ENCODE peak calls at places on chromosomes 11 and 22, in six cellular contexts. G is K562, D is HCT116, K is H1, O is GM12878, B is HepG2. I is an unnamed sample.

GRCh38 chr11:12864316-12865156 is 144.6 kb upstream of the RASSF10 start:
- DNase-seq in O (no peak), D (no peak), B (no peak), G (peak), K (peak), I (peak)

GRCh38 chr22:37493979-37494378 is 7.8 kb upstream of the MFNG start:
- DNase-seq in D (no peak), G (no peak), O (no peak), B (no peak), K (no peak), I (no peak)

GRCh38 chr11:124483422-124483821 is 37.9 kb upstream of the OR8B8 start:
- DNase-seq in G (no peak), B (no peak), K (no peak), D (no peak), O (no peak), I (no peak)

GRCh38 chr11:47998733-47999359 is 18.5 kb downstream of the PTPRJ start:
- DNase-seq in B (peak), O (no peak), G (no peak), K (no peak), D (no peak), I (no peak)

GRCh38 chr11:111719379-111719778 is 46.8 kb downstream of the PPP2R1B start:
- DNase-seq in G (no peak), B (no peak), K (no peak), D (no peak), O (no peak), I (no peak)

GRCh38 chr11:120413480-120413879 is 77.3 kb downstream of the ARHGEF12 start:
- DNase-seq in G (no peak), K (no peak), D (no peak), B (no peak), O (no peak), I (no peak)

GRCh38 chr11:31871310-31872073 is 60.4 kb upstream of the PAX6 start:
- DNase-seq in D (no peak), B (no peak), K (no peak), G (no peak), O (no peak), I (no peak)

GRCh38 chr11:47524200-47524874 is 28.6 kb downstream of the CELF1 start:
- DNase-seq in G (no peak), D (no peak), K (no peak), B (no peak), O (no peak), I (no peak)

GRCh38 chr22:50032941-50033601 is 20.5 kb upstream of the IL17REL start:
- DNase-seq in K (no peak), G (no peak), B (no peak), D (no peak), O (no peak), I (no peak)

GRCh38 chr11:101915811-101916291 is 471 bp downstream of the ANGPTL5 start:
- DNase-seq in G (no peak), D (no peak), K (no peak), B (no peak), O (no peak), I (no peak)

GRCh38 chr11:119156496-119156895 is 7.6 kb downstream of the ABCG4 start:
- DNase-seq in G (no peak), B (no peak), K (no peak), O (no peak), D (no peak), I (no peak)

GRCh38 chr11:119158467-119158866 is 9.6 kb downstream of the ABCG4 start:
- DNase-seq in K (no peak), G (no peak), O (no peak), B (no peak), D (no peak), I (no peak)

GRCh38 chr11:119157088-119157487 is 8.2 kb downstream of the ABCG4 start:
- DNase-seq in G (no peak), B (peak), O (no peak), D (no peak), K (no peak), I (no peak)

GRCh38 chr11:119154178-119154577 is 5.3 kb downstream of the ABCG4 start:
- DNase-seq in O (no peak), B (no peak), G (no peak), D (no peak), K (no peak), I (no peak)

GRCh38 chr11:119155733-119156492 is 7.1 kb downstream of the ABCG4 start:
- DNase-seq in D (peak), G (peak), O (no peak), K (no peak), B (peak), I (peak)
- TF ChIP-seq ATF3 in D (no peak), G (no peak), O (no peak), K (no peak), B (no peak), I (no peak)

GRCh38 chr22:41928416-41929157 is 2.0 kb upstream of the TNFRSF13C start:
- DNase-seq in D (no peak), G (no peak), B (no peak), K (no peak), O (no peak), I (no peak)

GRCh38 chr22:41931701-41932269 is 5.2 kb upstream of the TNFRSF13C start:
- DNase-seq in B (no peak), G (no peak), D (no peak), O (peak), K (no peak), I (no peak)

GRCh38 chr22:41932353-41932752 is 5.7 kb upstream of the TNFRSF13C start:
- DNase-seq in O (no peak), B (no peak), D (no peak), K (no peak), G (no peak), I (no peak)

GRCh38 chr22:41927813-41928212 is 1.2 kb upstream of the TNFRSF13C start:
- DNase-seq in D (no peak), K (no peak), G (no peak), O (no peak), B (no peak), I (no peak)

GRCh38 chr22:41929158-41929896 is 2.7 kb upstream of the TNFRSF13C start:
- DNase-seq in K (no peak), G (no peak), O (no peak), D (no peak), B (no peak), I (no peak)
- TF ChIP-seq ATF3 in K (no peak), G (no peak), O (no peak), D (no peak), B (no peak), I (no peak)

GRCh38 chr11:15309296-15309695 is 194.6 kb downstream of the INSC start:
- DNase-seq in O (no peak), K (no peak), G (no peak), B (no peak), D (no peak), I (no peak)

GRCh38 chr11:15308840-15309239 is 194.1 kb downstream of the INSC start:
- DNase-seq in G (no peak), K (no peak), B (no peak), D (no peak), O (no peak), I (no peak)

DNA sequence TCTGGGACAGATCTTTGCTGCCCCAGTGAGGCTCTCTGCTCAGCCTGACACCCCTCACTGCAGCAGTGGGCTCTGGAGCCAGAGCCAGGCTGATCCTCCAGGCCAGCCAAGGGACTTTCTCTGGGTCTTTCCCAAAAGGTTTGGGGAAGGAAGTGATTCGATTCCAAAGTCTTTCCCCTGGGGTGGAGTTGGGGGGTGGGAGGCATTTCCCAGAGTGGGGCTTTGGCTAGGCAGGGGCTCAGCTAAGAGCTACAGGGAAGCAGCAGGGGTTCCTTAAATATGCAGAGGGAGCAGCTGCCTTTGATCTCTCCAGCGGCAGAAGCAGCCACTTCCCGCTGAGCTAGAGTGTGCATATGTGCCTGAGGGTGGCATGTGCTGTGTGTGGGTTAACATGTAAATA is 192.9 kb downstream of the INSC start:
- DNase-seq in D (no peak), B (no peak), O (no peak), K (peak), G (no peak), I (peak)
- TF ChIP-seq ATF3 in D (no peak), B (no peak), O (no peak), K (no peak), G (no peak), I (no peak)

GRCh38 chr11:66414120-66414934 is 6.5 kb upstream of the NPAS4 start:
- DNase-seq in O (no peak), G (no peak), B (no peak), D (no peak), K (peak), I (peak)
- TF ChIP-seq ATF3 in O (no peak), G (no peak), B (no peak), D (no peak), K (no peak), I (no peak)

GRCh38 chr11:73216466-73216865 is 1.6 kb upstream of the P2RY2 start:
- DNase-seq in O (no peak), B (no peak), K (no peak), D (no peak), G (no peak), I (no peak)

GRCh38 chr11:73217810-73218105 is 323 bp upstream of the P2RY2 start:
- DNase-seq in O (no peak), D (no peak), G (no peak), B (no peak), K (no peak), I (no peak)

GRCh38 chr11:73218830-73219215 is 742 bp downstream of the P2RY2 start:
- DNase-seq in G (no peak), O (no peak), D (no peak), K (no peak), B (no peak), I (no peak)

GRCh38 chr11:73218106-73218829 is at the start of gene P2RY2:
- DNase-seq in G (no peak), K (peak), O (no peak), B (peak), D (peak), I (peak)

DNA sequence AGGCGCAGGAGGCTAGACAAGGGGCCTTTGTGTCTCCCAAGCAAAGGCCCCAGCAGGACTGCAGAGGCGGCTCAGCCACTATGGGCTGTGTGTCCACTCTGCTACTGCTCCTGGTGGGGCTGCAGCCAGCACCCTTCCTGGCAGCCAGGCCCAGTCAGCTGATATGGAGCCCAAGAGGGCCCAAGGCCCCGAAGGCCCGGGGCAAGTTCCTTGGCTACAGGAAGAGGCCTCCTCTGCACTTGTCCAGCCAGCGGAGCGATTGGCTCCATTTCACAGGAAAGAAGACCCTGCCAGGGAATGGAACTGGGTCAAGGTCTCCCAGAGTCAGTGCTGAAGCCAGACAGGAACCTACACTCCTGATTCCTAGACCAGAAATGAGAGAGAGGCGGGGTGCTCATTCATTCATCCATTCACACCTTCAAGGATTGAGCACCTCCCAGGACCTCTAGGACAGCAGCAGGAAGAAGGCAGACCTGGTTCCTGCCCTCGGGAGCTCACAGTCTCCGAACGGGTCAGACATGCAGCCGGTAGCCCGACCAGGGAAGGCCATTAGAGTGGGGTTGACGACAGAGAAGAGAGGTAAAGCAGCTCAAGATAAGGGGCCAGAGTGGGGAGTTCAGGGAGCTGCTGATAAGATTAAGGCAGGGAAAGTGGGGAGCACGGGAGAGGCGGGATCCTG is 811 bp upstream of the P2RY2 start:
- DNase-seq in O (no peak), K (no peak), D (no peak), G (peak), B (no peak), I (no peak)
- TF ChIP-seq ATF3 in O (no peak), K (no peak), D (no peak), G (no peak), B (no peak), I (no peak)

GRCh38 chr11:104564921-104565580 is 333.2 kb downstream of the CASP12 start:
- DNase-seq in K (no peak), G (no peak), B (no peak), O (no peak), D (no peak), I (no peak)
- TF ChIP-seq ATF3 in K (no peak), G (no peak), B (no peak), O (no peak), D (no peak), I (no peak)

GRCh38 chr11:103907548-103908455 is 128.6 kb upstream of the DDI1 start:
- DNase-seq in G (no peak), K (no peak), D (no peak), O (no peak), B (no peak), I (no peak)
- TF ChIP-seq ATF3 in G (no peak), K (no peak), D (no peak), O (no peak), B (no peak), I (no peak)

GRCh38 chr11:46504817-46505613 is 88.8 kb downstream of the AMBRA1 start:
- DNase-seq in G (peak), K (no peak), O (no peak), B (peak), D (no peak), I (no peak)
- TF ChIP-seq ATF3 in G (no peak), K (no peak), O (no peak), B (no peak), D (no peak), I (no peak)